ENCODE peak calls at places on chromosome 9, in seven cellular contexts. Z is lower lobe of right lung; B is HL-60; D is CD4-positive, CD25-positive, alpha-beta regulatory T cell; V is fibroblast of lung; C is brain microvascular endothelial cell; Y is psoas muscle. L is an unnamed sample.

GRCh38 chr9:20066120-20066519 is 277.3 kb upstream of the SLC24A2 start:
- DNase-seq in Z (no peak), D (no peak), C (no peak), B (no peak), V (no peak), Y (no peak), L (no peak)

GRCh38 chr9:5587024-5587423 is 41.9 kb upstream of the RIC1 start:
- DNase-seq in Y (no peak), Z (no peak), V (peak), C (peak), B (no peak), D (no peak), L (no peak)

GRCh38 chr9:65405253-65405652 is 120.2 kb upstream of the FOXD4L5 start:
- DNase-seq in C (no peak), Z (no peak), B (no peak), D (no peak), V (no peak), Y (no peak), L (no peak)

GRCh38 chr9:14961372-14962068 is 51.3 kb upstream of the FREM1 start:
- DNase-seq in Y (no peak), B (no peak), Z (no peak), V (no peak), C (no peak), D (no peak), L (no peak)

GRCh38 chr9:104767507-104767906 is 3.6 kb downstream of the NIPSNAP3B start:
- DNase-seq in C (no peak), V (no peak), Y (no peak), D (no peak), B (no peak), Z (no peak), L (no peak)

GRCh38 chr9:91903126-91903911 is 46.7 kb downstream of the ROR2 start:
- DNase-seq in B (peak), Y (no peak), C (no peak), D (no peak), Z (no peak), V (no peak), L (no peak)

GRCh38 chr9:25350011-25350410 is 328.2 kb downstream of the TUSC1 start:
- DNase-seq in Z (no peak), Y (no peak), V (no peak), D (no peak), C (no peak), B (no peak), L (no peak)

GRCh38 chr9:31745886-31746285 is 638.6 kb upstream of the ACO1 start:
- DNase-seq in Y (no peak), D (no peak), B (no peak), V (no peak), Z (no peak), C (no peak), L (no peak)

GRCh38 chr9:72928042-72928507 is 24.8 kb downstream of the ALDH1A1 start:
- DNase-seq in Y (no peak), D (no peak), Z (no peak), B (no peak), V (no peak), C (no peak), L (no peak)

GRCh38 chr9:38287420-38287985 is 105.0 kb upstream of the ALDH1B1 start:
- DNase-seq in C (no peak), Y (no peak), B (no peak), V (no peak), Z (no peak), D (no peak), L (no peak)

GRCh38 chr9:11338130-11338529 is 725.3 kb upstream of the PTPRD start:
- DNase-seq in V (no peak), B (peak), D (no peak), Y (no peak), Z (no peak), C (no peak), L (no peak)

GRCh38 chr9:124815601-124816000 is 37.7 kb upstream of the WDR38 start:
- DNase-seq in V (no peak), D (no peak), B (no peak), Y (no peak), C (no peak), Z (peak), L (no peak)

GRCh38 chr9:124812401-124813016 is 35.6 kb downstream of the OLFML2A start:
- DNase-seq in Z (no peak), Y (no peak), D (no peak), V (peak), C (peak), B (no peak), L (no peak)

GRCh38 chr9:124813041-124813440 is 36.1 kb downstream of the OLFML2A start:
- DNase-seq in D (no peak), Y (no peak), C (no peak), V (no peak), Z (no peak), B (no peak), L (no peak)

GRCh38 chr9:124814178-124814535 is 37.2 kb downstream of the OLFML2A start:
- DNase-seq in C (no peak), Z (peak), D (no peak), V (no peak), B (no peak), Y (no peak), L (no peak)

GRCh38 chr9:124813496-124814177 is 36.7 kb downstream of the OLFML2A start:
- DNase-seq in C (no peak), Y (no peak), V (peak), D (no peak), Z (peak), B (no peak), L (no peak)
- H3K27ac ChIP-seq in C (no peak), Y (no peak), V (no peak), D (no peak), Z (no peak), B (no peak), L (no peak)

GRCh38 chr9:102225806-102226441 is 487.5 kb upstream of the GRIN3A start:
- DNase-seq in Z (no peak), D (no peak), V (no peak), B (no peak), C (peak), Y (no peak), L (no peak)
- H3K27ac ChIP-seq in Z (no peak), D (no peak), V (no peak), B (no peak), C (no peak), Y (no peak), L (no peak)

DNA sequence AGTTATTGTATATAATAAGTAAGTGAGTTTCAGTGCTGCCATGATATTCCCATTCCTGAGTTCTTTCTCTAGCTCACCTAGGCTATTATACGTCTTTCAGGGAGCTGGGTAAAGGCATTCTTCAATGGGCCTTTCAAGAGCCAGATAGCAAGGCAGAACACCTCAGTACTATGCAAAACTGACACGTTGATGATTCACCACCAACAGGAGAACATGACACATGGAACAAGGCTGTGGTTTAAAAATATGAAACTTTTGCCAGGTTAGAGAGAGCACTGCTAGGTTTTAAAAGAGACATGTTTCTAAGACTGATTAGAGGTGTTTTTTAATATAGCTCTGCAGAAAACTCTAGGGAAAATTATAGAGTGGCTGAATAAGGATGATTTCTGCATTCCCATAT is 95.9 kb downstream of the UGCG start:
- DNase-seq in Y (no peak), V (peak), B (no peak), D (no peak), Z (no peak), C (peak), L (no peak)
- H3K27ac ChIP-seq in Y (no peak), V (no peak), B (no peak), D (no peak), Z (no peak), C (no peak), L (no peak)

DNA sequence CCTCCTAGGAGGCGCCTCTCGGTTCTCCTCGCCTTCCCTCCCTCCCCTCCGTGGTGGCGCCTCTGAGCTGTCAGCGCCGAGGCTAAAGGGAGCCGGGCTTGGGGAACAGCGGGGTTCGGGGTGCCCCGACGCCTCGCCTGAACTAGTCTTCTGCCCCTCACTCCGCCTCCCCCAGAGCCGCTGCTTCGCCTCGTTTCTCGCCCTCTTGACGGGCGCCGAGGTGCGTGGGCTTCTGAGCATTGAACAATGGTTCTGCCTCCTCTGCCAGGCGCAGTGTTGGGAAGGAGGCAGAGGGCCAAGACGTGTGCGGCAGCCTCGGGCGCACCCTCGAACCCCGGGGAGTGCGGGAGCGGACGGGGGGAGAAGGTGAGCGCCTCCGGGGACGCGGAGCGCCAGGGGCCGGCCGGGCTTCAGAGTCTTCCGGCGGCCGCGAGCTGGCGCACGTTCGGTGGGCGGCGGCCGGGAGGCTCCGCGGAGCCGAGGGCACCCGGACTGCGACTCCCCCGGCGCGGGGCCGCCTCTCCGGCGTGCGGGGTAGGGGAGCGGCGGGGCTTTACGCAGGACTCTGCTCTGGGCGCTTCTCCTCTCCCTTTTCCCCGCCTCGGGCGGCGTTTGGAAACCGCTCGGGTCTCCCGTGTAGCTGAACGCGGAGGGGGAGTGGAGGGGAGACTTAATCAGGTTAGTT is 916 bp downstream of the VLDLR start:
- DNase-seq in V (peak), C (no peak), B (no peak), D (no peak), Z (peak), Y (peak), L (peak)
- H3K27ac ChIP-seq in V (peak), C (no peak), B (peak), D (no peak), Z (peak), Y (peak), L (peak)

GRCh38 chr9:100066539-100066938 is 32.3 kb downstream of the ERP44 start:
- DNase-seq in V (no peak), D (no peak), C (peak), B (no peak), Y (no peak), Z (no peak), L (no peak)
- H3K27ac ChIP-seq in V (peak), D (no peak), C (no peak), B (no peak), Y (no peak), Z (no peak), L (peak)

GRCh38 chr9:123360161-123361085 is 4.4 kb downstream of the CRB2 start:
- DNase-seq in Z (peak), D (no peak), V (no peak), C (no peak), B (no peak), Y (no peak), L (peak)

GRCh38 chr9:123357748-123358059 is 1.7 kb downstream of the CRB2 start:
- DNase-seq in C (no peak), Y (no peak), D (no peak), B (no peak), V (no peak), Z (no peak), L (no peak)

GRCh38 chr9:123358181-123358894 is 2.3 kb downstream of the CRB2 start:
- DNase-seq in D (no peak), V (no peak), Z (no peak), Y (no peak), B (no peak), C (no peak), L (no peak)

GRCh38 chr9:123359546-123359945 is 3.5 kb downstream of the CRB2 start:
- DNase-seq in V (no peak), C (no peak), B (no peak), Z (no peak), D (no peak), Y (no peak), L (no peak)

GRCh38 chr9:123359106-123359505 is 3.1 kb downstream of the CRB2 start:
- DNase-seq in B (no peak), Z (no peak), C (no peak), D (no peak), Y (no peak), V (no peak), L (no peak)
- H3K27ac ChIP-seq in B (no peak), Z (no peak), C (no peak), D (no peak), Y (no peak), V (no peak), L (no peak)

DNA sequence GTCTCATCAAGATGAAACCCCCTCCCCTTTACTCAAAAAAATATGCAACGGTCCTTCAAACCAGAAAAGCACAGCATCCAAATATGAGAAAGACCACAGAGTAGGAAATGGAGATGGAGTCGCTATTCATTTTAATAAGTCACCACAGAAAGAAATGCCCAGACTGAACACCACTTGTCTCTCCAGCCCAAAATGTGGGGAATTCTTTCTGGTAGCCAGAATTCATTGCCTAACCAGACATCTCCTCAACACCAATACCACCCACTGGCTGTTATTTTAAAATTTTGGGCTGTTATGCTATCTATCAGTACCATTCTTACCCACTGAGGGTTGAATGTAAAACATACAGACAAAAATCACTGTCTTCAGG is 100.1 kb downstream of the SUSD1 start:
- DNase-seq in B (no peak), D (no peak), C (no peak), V (no peak), Y (no peak), Z (no peak), L (no peak)
- H3K27ac ChIP-seq in B (no peak), D (no peak), C (peak), V (peak), Y (peak), Z (peak), L (peak)

DNA sequence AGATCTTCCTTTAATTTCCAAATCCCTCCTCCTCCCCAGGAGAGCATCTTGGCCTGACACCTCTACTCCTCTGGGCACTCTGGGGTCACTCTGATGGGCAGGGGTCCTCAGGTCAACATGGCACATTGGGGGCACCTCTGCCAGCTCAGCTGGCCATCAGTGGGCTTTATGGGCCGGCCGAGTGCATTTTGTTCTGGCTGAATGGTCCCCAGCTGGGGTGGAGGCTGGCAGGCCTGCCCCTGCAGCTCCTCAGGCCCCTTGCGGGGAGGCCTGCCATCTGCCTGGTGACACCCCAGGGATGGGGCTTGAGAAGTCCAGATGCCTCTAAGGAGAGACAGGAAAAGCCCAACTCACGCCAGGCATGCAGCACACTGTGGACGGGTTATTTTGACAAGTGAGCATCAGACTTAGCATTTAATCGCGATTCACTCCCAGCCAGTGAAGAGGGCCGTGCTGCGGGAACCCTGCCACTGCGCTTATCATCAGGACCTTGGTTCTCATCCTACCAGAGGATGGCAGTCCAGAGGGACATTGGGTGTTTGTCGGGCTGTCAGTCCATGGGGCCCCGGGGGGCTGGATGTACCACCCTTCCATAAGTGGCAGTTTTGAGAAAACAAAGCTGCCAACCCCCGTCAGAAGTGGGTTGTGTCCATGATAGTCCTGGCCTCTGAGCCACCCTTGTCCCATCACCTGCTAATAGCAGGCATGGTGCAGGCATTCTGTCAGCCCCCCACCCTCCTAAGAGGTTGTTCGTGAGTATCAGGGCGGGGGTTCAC is 21.7 kb downstream of the PHF2 start:
- DNase-seq in V (no peak), C (no peak), Z (no peak), Y (peak), D (no peak), B (no peak), L (no peak)
- H3K27ac ChIP-seq in V (no peak), C (no peak), Z (peak), Y (peak), D (no peak), B (no peak), L (no peak)

L was measured in stomach.